ENCODE peak calls at places on chromosome 1, in eight cellular contexts. B, J, M, H, Q, I, P and T are unnamed samples.

GRCh38 chr1:52925571-52926005 is 1.5 kb upstream of the SCP2 start:
- DNase-seq in B (no peak), J (no peak), M (no peak), H (no peak), Q (no peak), I (no peak), P (no peak), T (no peak)

GRCh38 chr1:182392045-182393028 is 747 bp upstream of the GLUL start:
- DNase-seq in B (peak; percentile 78), J (peak; percentile 9), M (no peak), H (peak; percentile 94), Q (peak; percentile 62), I (no peak), P (peak; percentile 34), T (no peak)

GRCh38 chr1:215119719-215120118 is 37.2 kb downstream of the KCNK2 start:
- DNase-seq in B (no peak), J (peak; percentile 6), M (no peak), H (no peak), Q (no peak), I (no peak), P (no peak), T (no peak)

GRCh38 chr1:21865609-21865942 is 53.5 kb downstream of the LDLRAD2 start:
- DNase-seq in B (no peak), J (no peak), M (no peak), H (no peak), Q (no peak), I (no peak), P (no peak), T (no peak)

GRCh38 chr1:36924282-36924791 is 110.0 kb downstream of the GRIK3 start:
- DNase-seq in B (peak; percentile 55), J (no peak), M (peak; percentile 92), H (no peak), Q (no peak), I (peak; percentile 97), P (peak; percentile 8), T (no peak)

GRCh38 chr1:78229344-78229743 is 183.6 kb downstream of the GIPC2 start:
- DNase-seq in B (no peak), J (peak; percentile 60), M (no peak), H (no peak), Q (no peak), I (no peak), P (no peak), T (no peak)

GRCh38 chr1:76868154-76868882 is 1.0 kb downstream of the ST6GALNAC5 start:
- DNase-seq in B (peak; percentile 47), J (peak; percentile 39), M (peak; percentile 69), H (no peak), Q (no peak), I (peak; percentile 88), P (no peak), T (no peak)

GRCh38 chr1:39003787-39004186 is 12.7 kb downstream of the AKIRIN1 start:
- DNase-seq in B (no peak), J (peak; percentile 36), M (no peak), H (no peak), Q (no peak), I (no peak), P (no peak), T (no peak)

GRCh38 chr1:229086686-229087085 is 184.2 kb upstream of the RAB4A start:
- DNase-seq in B (no peak), J (no peak), M (no peak), H (no peak), Q (peak; percentile 23), I (peak; percentile 29), P (no peak), T (no peak)

GRCh38 chr1:51423098-51423821 is 92.9 kb upstream of the TTC39A start:
- DNase-seq in B (no peak), J (no peak), M (peak; percentile 77), H (no peak), Q (no peak), I (peak; percentile 52), P (no peak), T (no peak)

GRCh38 chr1:228332797-228333738 is 73.6 kb downstream of the TRIM11 start:
- DNase-seq in B (peak; percentile 28), J (no peak), M (no peak), H (no peak), Q (no peak), I (peak; percentile 31), P (no peak), T (no peak)

DNA sequence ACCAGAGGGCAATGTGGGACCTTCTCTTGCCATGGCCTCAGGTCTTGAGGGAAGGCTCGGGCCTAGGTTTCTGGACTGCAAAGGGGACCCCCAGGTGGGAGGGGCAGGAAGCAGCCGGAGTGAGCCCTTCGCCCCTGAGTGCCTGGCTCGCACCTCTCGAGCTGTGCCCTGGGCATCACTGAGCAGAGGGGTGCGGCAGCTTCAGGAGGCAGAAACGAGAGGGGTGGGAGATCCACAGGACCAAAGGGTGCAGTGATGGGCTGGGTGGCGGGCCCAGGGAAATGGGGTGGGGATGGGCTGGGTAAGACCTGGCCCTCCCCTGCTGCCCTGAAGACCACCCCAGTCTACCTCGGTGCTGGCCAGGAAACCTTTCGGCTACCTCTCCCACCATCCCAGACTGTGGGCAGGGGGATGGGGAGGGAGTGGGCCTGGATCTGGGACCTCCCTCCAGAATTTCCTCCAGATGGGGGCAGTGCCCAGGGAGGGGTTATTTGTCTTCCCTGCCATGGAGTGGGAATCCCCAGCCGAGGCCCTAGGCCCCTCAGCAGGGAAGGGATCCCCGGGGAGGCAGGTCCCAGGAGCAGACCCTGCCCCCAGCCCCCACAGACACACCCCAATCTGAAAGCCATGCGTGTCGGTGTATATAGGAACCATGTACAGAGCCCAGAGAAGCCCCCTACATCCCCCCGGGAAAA is 21.3 kb downstream of the A3GALT2 start:
- DNase-seq in B (no peak), J (no peak), M (no peak), H (no peak), Q (no peak), I (no peak), P (no peak), T (no peak)
- H3K27me3 ChIP-seq in B (no peaks in the 10 kb centered on the region), J (no peaks in the 10 kb centered on the region), M (no peaks in the 10 kb centered on the region), H (no peaks in the 10 kb centered on the region), Q (no peaks in the 10 kb centered on the region), I (no peaks in the 10 kb centered on the region), P (no peaks in the 10 kb centered on the region), T (no peaks in the 10 kb centered on the region)

GRCh38 chr1:11692899-11693590 is 1.5 kb downstream of the DRAXIN start:
- DNase-seq in B (no peak), J (peak; percentile 82), M (no peak), H (no peak), Q (no peak), I (no peak), P (no peak), T (peak; percentile 61)
- H3K4me3 ChIP-seq in B (no peak overlapping the region), J (peak overlapping the region; percentile 28), M (no peak overlapping the region), H (no peak overlapping the region), Q (no peak overlapping the region), I (no peak overlapping the region), P (no peak overlapping the region), T (no peak overlapping the region)

GRCh38 chr1:979744-980072 is 2.2 kb downstream of the PERM1 start:
- DNase-seq in B (no peak), J (no peak), M (no peak), H (no peak), Q (no peak), I (no peak), P (no peak), T (no peak)
- H3K27me3 ChIP-seq in B (peaks cover 21% of the 10 kb centered on the region), J (peaks cover 4% of the 10 kb centered on the region), M (peaks cover 26% of the 10 kb centered on the region), H (peaks cover 5% of the 10 kb centered on the region), Q (no peaks in the 10 kb centered on the region), I (peaks cover 31% of the 10 kb centered on the region), P (peaks cover 1% of the 10 kb centered on the region), T (peaks cover 37% of the 10 kb centered on the region)

GRCh38 chr1:235650341-235651169 is 971 bp upstream of the GNG4 start:
- DNase-seq in B (no peak), J (no peak), M (peak; percentile 49), H (peak; percentile 85), Q (peak; percentile 46), I (peak; percentile 91), P (no peak), T (no peak)

GRCh38 chr1:235648954-235649721 is 446 bp downstream of the GNG4 start:
- DNase-seq in B (peak; percentile 70), J (peak; percentile 48), M (peak; percentile 90), H (peak; percentile 89), Q (peak; percentile 59), I (peak; percentile 91), P (peak; percentile 58), T (no peak)

GRCh38 chr1:235646463-235646862 is 3.1 kb downstream of the GNG4 start:
- DNase-seq in B (no peak), J (no peak), M (no peak), H (no peak), Q (peak; percentile 52), I (no peak), P (no peak), T (no peak)

GRCh38 chr1:235649722-235650163 is at the start of gene GNG4:
- DNase-seq in B (no peak), J (no peak), M (peak; percentile 36), H (peak; percentile 7), Q (peak; percentile 5), I (peak; percentile 90), P (peak; percentile 38), T (no peak)

DNA sequence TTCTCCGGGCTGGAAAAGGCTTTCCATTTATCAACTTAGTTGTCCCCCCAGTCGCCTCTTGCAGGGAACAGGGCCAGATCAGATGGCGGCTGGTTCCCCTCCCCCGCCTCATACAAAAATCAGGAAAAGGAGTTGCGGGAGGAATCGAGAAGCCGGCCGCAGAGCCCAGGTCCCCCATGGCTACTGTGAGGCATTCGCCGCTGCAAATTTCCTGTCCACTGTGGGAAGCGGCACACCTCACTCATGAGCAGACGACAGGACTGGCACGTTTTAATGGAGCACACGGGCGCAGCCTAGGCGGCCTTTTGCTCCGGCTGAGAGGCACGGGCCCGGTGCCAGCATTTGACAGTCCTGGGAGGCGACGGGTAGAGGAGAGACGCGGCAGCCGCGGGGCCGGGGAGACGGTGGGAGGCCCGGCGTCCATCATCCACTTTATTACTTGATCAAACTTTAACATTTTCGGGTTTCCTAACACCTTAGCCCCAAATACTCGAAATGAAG is 1.1 kb downstream of the GNG4 start:
- DNase-seq in B (no peak), J (no peak), M (peak; percentile 70), H (peak; percentile 26), Q (peak; percentile 47), I (peak; percentile 73), P (peak; percentile 36), T (no peak)
- H3K4me3 ChIP-seq in B (peak overlapping the region; percentile 36), J (peak overlapping the region; percentile 47), M (peak overlapping the region; percentile 18), H (peak overlapping the region; percentile 57), Q (peak overlapping the region; percentile 55), I (peak overlapping the region; percentile 70), P (peak overlapping the region; percentile 49), T (no peak overlapping the region)

GRCh38 chr1:180227843-180228647 is 2.0 kb upstream of the LHX4 start:
- DNase-seq in B (no peak), J (no peak), M (no peak), H (no peak), Q (no peak), I (no peak), P (no peak), T (no peak)
- H3K27me3 ChIP-seq in B (peaks cover 85% of the 10 kb centered on the region), J (peaks cover 87% of the 10 kb centered on the region), M (peaks cover 100% of the 10 kb centered on the region), H (peaks cover 64% of the 10 kb centered on the region), Q (peaks cover 37% of the 10 kb centered on the region), I (peaks cover 95% of the 10 kb centered on the region), P (peaks cover 27% of the 10 kb centered on the region), T (peaks cover 70% of the 10 kb centered on the region)

GRCh38 chr1:5495596-5496410 is 496.4 kb downstream of the NPHP4 start:
- DNase-seq in B (no peak), J (no peak), M (no peak), H (no peak), Q (no peak), I (no peak), P (no peak), T (no peak)
- H3K4me3 ChIP-seq in B (no peak overlapping the region), J (no peak overlapping the region), M (no peak overlapping the region), H (no peak overlapping the region), Q (no peak overlapping the region), I (no peak overlapping the region), P (no peak overlapping the region), T (no peak overlapping the region)